ENCODE peak calls at places on chromosomes 1 and 21, in six cellular contexts. L is mesendoderm, M is neuronal stem cell, I is IMR-90, S is mesenchymal stem cell, N is H1. W is an unnamed sample.

GRCh38 chr1:64187646-64188045 is 15.8 kb upstream of the UBE2U start:
- DNase-seq in M (no peak), N (no peak), I (no peak), L (no peak), S (no peak), W (no peak)

GRCh38 chr21:44892536-44893277 is 19.2 kb upstream of the PTTG1IP start:
- DNase-seq in I (peak), S (no peak), M (peak), L (peak), N (peak), W (peak)

GRCh38 chr1:87330201-87330953 is 1.7 kb downstream of the LMO4 start:
- DNase-seq in M (no peak), N (peak), S (peak), I (peak), L (peak), W (peak)

GRCh38 chr1:10399487-10399917 is 638 bp downstream of the PGD start:
- DNase-seq in M (no peak), N (no peak), S (peak), I (peak), L (no peak), W (no peak)

GRCh38 chr21:29829514-29830255 is 110.1 kb downstream of the GRIK1 start:
- DNase-seq in M (no peak), N (no peak), L (no peak), I (no peak), S (no peak), W (no peak)

GRCh38 chr21:42149656-42150457 is 69.1 kb upstream of the ABCG1 start:
- DNase-seq in N (no peak), I (no peak), M (no peak), L (no peak), S (no peak), W (peak)

GRCh38 chr1:165284471-165284870 is 72.0 kb downstream of the LMX1A start:
- DNase-seq in S (no peak), I (no peak), L (no peak), N (no peak), M (no peak), W (no peak)

GRCh38 chr1:227449051-227449450 is 114.3 kb upstream of the ZNF678 start:
- DNase-seq in L (peak), I (no peak), N (peak), M (no peak), S (peak), W (peak)

GRCh38 chr1:63730211-63730610 is 43.6 kb upstream of the ROR1 start:
- DNase-seq in M (no peak), N (no peak), L (peak), S (peak), I (no peak), W (peak)

GRCh38 chr1:16122361-16122881 is 33.4 kb downstream of the EPHA2 start:
- DNase-seq in N (no peak), S (peak), M (no peak), I (peak), L (peak), W (peak)

GRCh38 chr1:223062177-223062576 is 80.9 kb downstream of the TLR5 start:
- DNase-seq in M (no peak), L (no peak), N (no peak), I (no peak), S (no peak), W (no peak)

GRCh38 chr1:93605812-93606512 is 75.7 kb downstream of the BCAR3 start:
- DNase-seq in M (no peak), L (no peak), I (peak), S (peak), N (no peak), W (no peak)

GRCh38 chr1:236495359-236496120 is 28.2 kb upstream of the LGALS8 start:
- DNase-seq in M (no peak), I (no peak), L (no peak), S (no peak), N (no peak), W (peak)

GRCh38 chr1:41322835-41323234 is 38.4 kb upstream of the FOXO6 start:
- DNase-seq in L (peak), M (peak), N (peak), I (no peak), S (peak), W (peak)

GRCh38 chr1:16120411-16120810 is 35.5 kb downstream of the EPHA2 start:
- DNase-seq in L (peak), I (no peak), S (peak), N (peak), M (no peak), W (peak)

GRCh38 chr1:3061981-3062615 is 6.9 kb upstream of the PRDM16 start:
- DNase-seq in N (peak), L (peak), M (no peak), S (no peak), I (no peak), W (peak)

GRCh38 chr1:43058545-43059360 is 100.1 kb upstream of the SLC2A1 start:
- DNase-seq in I (peak), L (no peak), M (no peak), S (peak), N (no peak), W (peak)

GRCh38 chr1:159957824-159958268 is 3.8 kb upstream of the SLAMF9 start:
- DNase-seq in L (no peak), I (no peak), N (no peak), M (no peak), S (no peak), W (peak)

GRCh38 chr1:151398691-151399065 is 695 bp upstream of the PSMB4 start:
- DNase-seq in L (peak), M (no peak), I (no peak), S (no peak), N (no peak), W (no peak)

GRCh38 chr1:70038025-70038424 is 167.4 kb downstream of the LRRC40 start:
- DNase-seq in L (peak), S (peak), M (no peak), I (no peak), N (no peak), W (peak)

GRCh38 chr21:38384675-38385074 is 113.6 kb downstream of the ERG start:
- DNase-seq in I (no peak), M (no peak), L (no peak), N (no peak), S (no peak), W (no peak)

GRCh38 chr1:40423264-40423642 is 27.0 kb upstream of the ZFP69B start:
- DNase-seq in M (no peak), S (no peak), L (no peak), I (no peak), N (no peak), W (no peak)

GRCh38 chr1:22380024-22380785 is 71.4 kb upstream of the ZBTB40 start:
- DNase-seq in S (peak), L (peak), M (no peak), N (no peak), I (no peak), W (no peak)

GRCh38 chr1:15950302-15950701 is 25.6 kb downstream of the ZBTB17 start:
- DNase-seq in S (no peak), N (no peak), L (no peak), M (no peak), I (no peak), W (no peak)

GRCh38 chr1:196603651-196604050 is 4.6 kb downstream of the KCNT2 start:
- DNase-seq in L (no peak), M (no peak), S (no peak), I (no peak), N (no peak), W (no peak)

GRCh38 chr1:196609114-196609737 is 986 bp upstream of the KCNT2 start:
- DNase-seq in I (peak), L (peak), M (no peak), N (no peak), S (no peak), W (peak)

GRCh38 chr1:196611873-196612272 is 3.6 kb upstream of the KCNT2 start:
- DNase-seq in M (no peak), L (peak), N (no peak), I (no peak), S (no peak), W (peak)

GRCh38 chr1:196608401-196609113 is at the start of gene KCNT2:
- DNase-seq in M (peak), L (peak), I (peak), S (peak), N (peak), W (peak)

DNA sequence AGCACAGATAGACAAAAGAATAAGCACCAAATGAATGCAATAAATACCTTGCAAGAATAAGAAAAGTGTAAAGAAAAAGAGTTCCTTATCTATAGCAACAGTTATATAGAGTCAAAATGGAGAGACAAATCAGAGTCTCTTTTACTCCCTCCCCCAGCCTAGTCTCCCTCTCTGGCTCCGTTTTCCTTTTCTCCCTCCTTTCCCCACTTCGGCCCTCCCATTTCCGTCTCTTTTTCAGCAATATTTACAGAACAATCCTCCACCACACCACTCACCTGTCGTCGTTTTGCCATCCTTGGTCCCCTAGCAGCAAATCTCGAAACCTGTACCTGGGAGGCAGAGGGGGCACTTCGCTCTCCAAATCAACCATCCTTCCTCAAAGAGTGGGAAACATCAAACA is 300 bp downstream of the KCNT2 start:
- DNase-seq in N (no peak), L (no peak), S (no peak), M (no peak), I (no peak), W (no peak)
- H4K8ac ChIP-seq in N (no peak), L (no peak), S (no peak), M (no peak), I (no peak), W (no peak)

GRCh38 chr1:4495809-4496208 is 158.6 kb upstream of the AJAP1 start:
- DNase-seq in M (no peak), S (no peak), L (no peak), I (no peak), N (no peak), W (no peak)
- H2BK15ac ChIP-seq in M (no peak), S (no peak), L (no peak), I (no peak), N (no peak), W (no peak)

GRCh38 chr1:183327429-183328290 is 90.5 kb downstream of the NMNAT2 start:
- DNase-seq in N (no peak), L (no peak), I (no peak), S (no peak), M (no peak), W (no peak)
- H4K8ac ChIP-seq in N (no peak), L (no peak), I (no peak), S (no peak), M (no peak), W (no peak)

DNA sequence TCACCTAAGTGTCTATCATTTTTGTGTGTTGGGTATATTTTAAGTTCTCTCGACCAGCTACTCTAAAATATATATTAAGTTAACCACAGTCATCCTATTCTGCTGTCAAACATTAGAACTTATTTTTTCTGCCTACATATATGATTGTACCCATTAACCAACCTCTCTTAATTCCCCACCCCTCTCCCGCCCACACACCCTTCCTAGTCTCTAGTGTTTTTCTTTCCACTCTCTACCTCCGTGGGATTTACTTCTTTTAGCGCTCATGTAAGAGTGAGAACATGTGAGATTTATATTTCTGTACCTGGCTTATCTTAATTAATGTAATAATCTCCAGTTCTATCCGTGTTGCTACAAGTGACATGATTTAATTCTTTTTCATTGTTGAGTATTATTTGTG is 26.6 kb downstream of the KCNK2 start:
- DNase-seq in N (no peak), I (no peak), M (no peak), L (no peak), S (no peak), W (no peak)
- H2BK15ac ChIP-seq in N (no peak), I (no peak), M (no peak), L (no peak), S (no peak), W (no peak)

GRCh38 chr1:243420369-243420768 is 164.5 kb downstream of the SDCCAG8 start:
- DNase-seq in N (no peak), L (no peak), S (no peak), M (no peak), I (no peak), W (no peak)
- H4K8ac ChIP-seq in N (no peak), L (no peak), S (no peak), M (no peak), I (no peak), W (no peak)

GRCh38 chr1:235017719-235018118 is 110.9 kb downstream of the TOMM20 start:
- DNase-seq in I (peak), M (no peak), L (peak), S (peak), N (no peak), W (no peak)
- H2BK15ac ChIP-seq in I (peak), M (no peak), L (no peak), S (no peak), N (no peak), W (no peak)

GRCh38 chr1:150009604-150010387 is 730 bp downstream of the OTUD7B start:
- DNase-seq in S (peak), N (no peak), I (peak), M (peak), L (peak), W (peak)
- H4K8ac ChIP-seq in S (no peak), N (peak), I (peak), M (no peak), L (no peak), W (no peak)

GRCh38 chr21:33394260-33394659 is 9.0 kb upstream of the IFNGR2 start:
- DNase-seq in S (no peak), N (no peak), M (no peak), I (no peak), L (no peak), W (no peak)
- H2BK15ac ChIP-seq in S (no peak), N (no peak), M (no peak), I (no peak), L (no peak), W (no peak)